ENCODE peak calls at places on chromosomes 13 and 19, in nine cellular contexts. R is stimulated activated CD8-positive, alpha-beta memory T cell treated with anti-CD3 and anti-CD28 coated beads, Interleukin-7, amount 100 ng/mL, for 1 hour; H is NCI-H2081; T is NCI-H1092; Z is stimulated activated CD4-positive, alpha-beta T cell treated with anti-CD3 and anti-CD28 coated beads, Interleukin-2, amount 100 ng/mL, for 4 hours; Q is bronchial epithelial cell; V is head of caudate nucleus; D is AG04450; F is CD8-positive, alpha-beta T cell. E is an unnamed sample.

GRCh38 chr13:36193151-36193855 is 21.1 kb downstream of the SOHLH2 start:
- DNase-seq in R (no peak), H (peak; percentile 85), T (no peak), Z (no peak), Q (peak; percentile 53), V (no peak), D (no peak), F (no peak), E (no peak)

GRCh38 chr19:14149509-14149994 is 13.2 kb upstream of the ASF1B start:
- DNase-seq in R (peak; percentile 37), H (no peak), T (no peak), Z (no peak), Q (peak; percentile 3), V (peak; percentile 75), D (no peak), F (peak; percentile 13), E (peak; percentile 74)

GRCh38 chr13:110121312-110122083 is 185.5 kb downstream of the COL4A1 start:
- DNase-seq in R (no peak), H (no peak), T (no peak), Z (no peak), Q (no peak), V (no peak), D (no peak), F (no peak), E (no peak)

GRCh38 chr19:47230122-47230920 is 678 bp downstream of the BBC3 start:
- DNase-seq in R (peak; percentile 66), H (no peak), T (no peak), Z (peak; percentile 70), Q (no peak), V (peak; percentile 56), D (no peak), F (peak; percentile 81), E (no peak)

GRCh38 chr19:55552620-55553019 is 7.3 kb upstream of the SBK3 start:
- DNase-seq in R (no peak), H (no peak), T (no peak), Z (no peak), Q (peak; percentile 41), V (no peak), D (peak; percentile 51), F (no peak), E (no peak)

GRCh38 chr13:90717451-90717936 is 630.0 kb upstream of the MIR17HG start:
- DNase-seq in R (no peak), H (no peak), T (no peak), Z (no peak), Q (peak; percentile 78), V (no peak), D (no peak), F (no peak), E (no peak)

GRCh38 chr13:30477346-30478235 is 11.9 kb upstream of the HMGB1 start:
- DNase-seq in R (no peak), H (no peak), T (no peak), Z (no peak), Q (no peak), V (no peak), D (no peak), F (no peak), E (no peak)

GRCh38 chr19:33821871-33822270 is 25.2 kb downstream of the KCTD15 start:
- DNase-seq in R (no peak), H (no peak), T (no peak), Z (no peak), Q (peak; percentile 75), V (no peak), D (no peak), F (no peak), E (no peak)

GRCh38 chr13:29589967-29590366 is 5.5 kb downstream of the SLC7A1 start:
- DNase-seq in R (no peak), H (no peak), T (no peak), Z (no peak), Q (no peak), V (no peak), D (no peak), F (no peak), E (no peak)

GRCh38 chr19:4115050-4115817 is 8.7 kb downstream of the MAP2K2 start:
- DNase-seq in R (peak; percentile 35), H (no peak), T (no peak), Z (peak; percentile 26), Q (no peak), V (peak; percentile 83), D (no peak), F (peak; percentile 39), E (no peak)

GRCh38 chr13:76009491-76009890 is 373.4 kb downstream of the LMO7 start:
- DNase-seq in R (no peak), H (no peak), T (no peak), Z (no peak), Q (peak; percentile 16), V (no peak), D (peak; percentile 34), F (no peak), E (no peak)

GRCh38 chr19:29576761-29577661 is 29.1 kb upstream of the POP4 start:
- DNase-seq in R (no peak), H (no peak), T (no peak), Z (peak; percentile 33), Q (peak; percentile 14), V (peak; percentile 62), D (no peak), F (no peak), E (no peak)

E was measured in globus pallidus.